ENCODE peak calls at places on chromosomes 2 and 18, in eight cellular contexts. P is IMR-90; E is NCI-H1417; W is SJSA1; N is KBM-7; O is H9; Z is activated T-helper 2 cell treated with anti-CD3 and anti-CD28 coated beads, Interferon-gamma antibody, Interleukin-2, Interleukin-4, amounts not matched to agents 10 μg/mL and 5 μg/mL and 100 μg/mL, durations not matched to agents 14 hours and 24 hours and 36 hours; Q is frontal cortex. U is an unnamed sample.

GRCh38 chr2:118847447-118848172 is at the start of gene EN1:
- DNase-seq in P (peak; percentile 8), E (peak; percentile 76), W (peak; percentile 86), N (no peak), O (peak; percentile 90), Z (no peak), Q (peak; percentile 48), U (peak; percentile 85)

GRCh38 chr2:26043862-26044736 is 10.2 kb downstream of the RAB10 start:
- DNase-seq in P (no peak), E (no peak), W (no peak), N (peak; percentile 62), O (no peak), Z (no peak), Q (no peak), U (no peak)

GRCh38 chr18:34639662-34640061 is 70.4 kb upstream of the DTNA start:
- DNase-seq in P (no peak), E (no peak), W (no peak), N (no peak), O (no peak), Z (no peak), Q (no peak), U (no peak)

GRCh38 chr2:199606193-199606780 is 148.5 kb upstream of the SATB2 start:
- DNase-seq in P (no peak), E (peak; percentile 9), W (no peak), N (peak; percentile 26), O (no peak), Z (no peak), Q (no peak), U (no peak)

GRCh38 chr2:98893871-98894270 is 42.2 kb downstream of the CRACDL start:
- DNase-seq in P (no peak), E (no peak), W (no peak), N (peak; percentile 52), O (peak; percentile 22), Z (no peak), Q (no peak), U (no peak)

GRCh38 chr2:23452397-23452796 is 67.4 kb downstream of the KLHL29 start:
- DNase-seq in P (no peak), E (no peak), W (no peak), N (no peak), O (no peak), Z (no peak), Q (no peak), U (no peak)

GRCh38 chr18:50203801-50204604 is 9.1 kb upstream of the MYO5B start:
- DNase-seq in P (peak; percentile 9), E (peak; percentile 78), W (peak; percentile 20), N (peak; percentile 58), O (peak; percentile 82), Z (no peak), Q (no peak), U (peak; percentile 19)

GRCh38 chr2:59701271-59701994 is 852.0 kb downstream of the BCL11A start:
- DNase-seq in P (no peak), E (no peak), W (no peak), N (no peak), O (no peak), Z (no peak), Q (no peak), U (no peak)

GRCh38 chr2:44362207-44363015 is 664 bp downstream of the CAMKMT start:
- DNase-seq in P (peak; percentile 55), E (peak; percentile 76), W (peak; percentile 55), N (peak; percentile 69), O (peak; percentile 37), Z (peak; percentile 37), Q (no peak), U (peak; percentile 15)

GRCh38 chr18:31261792-31262582 is 56.0 kb upstream of the DSG1 start:
- DNase-seq in P (no peak), E (no peak), W (no peak), N (no peak), O (no peak), Z (no peak), Q (no peak), U (no peak)

GRCh38 chr18:49431563-49431962 is 28.9 kb downstream of the DYM start:
- DNase-seq in P (peak; percentile 40), E (no peak), W (no peak), N (no peak), O (peak; percentile 39), Z (no peak), Q (no peak), U (no peak)

GRCh38 chr2:25976884-25977741 is 5.2 kb downstream of the KIF3C start:
- DNase-seq in P (no peak), E (no peak), W (peak; percentile 31), N (no peak), O (no peak), Z (no peak), Q (no peak), U (peak; percentile 52)

GRCh38 chr2:241866896-241867631 is 2.5 kb upstream of the RTP5 start:
- DNase-seq in P (no peak), E (no peak), W (no peak), N (no peak), O (no peak), Z (no peak), Q (no peak), U (no peak)

GRCh38 chr2:222993920-222994650 is 57.9 kb upstream of the KCNE4 start:
- DNase-seq in P (peak; percentile 98), E (no peak), W (no peak), N (no peak), O (no peak), Z (no peak), Q (no peak), U (no peak)

GRCh38 chr2:172095146-172095904 is 7.4 kb downstream of the DLX2 start:
- DNase-seq in P (peak; percentile 78), E (no peak), W (peak; percentile 82), N (peak; percentile 80), O (peak; percentile 86), Z (no peak), Q (peak; percentile 62), U (peak; percentile 81)

GRCh38 chr2:28623582-28624405 is 127.8 kb upstream of the PPP1CB start:
- DNase-seq in P (no peak), E (no peak), W (no peak), N (no peak), O (no peak), Z (no peak), Q (no peak), U (no peak)

GRCh38 chr2:159073256-159073655 is 104.8 kb downstream of the TANC1 start:
- DNase-seq in P (peak; percentile 74), E (no peak), W (peak; percentile 39), N (no peak), O (no peak), Z (no peak), Q (no peak), U (no peak)

U was measured in H54.